ENCODE peak calls at places on chromosomes 1 and 21, in eight cellular contexts. One of them, this sample, is unnamed.

GRCh38 chr1:227774051-227774720 is 39.0 kb downstream of the SNAP47 start:
- DNase-seq in aorta: no peak
- DNase-seq in neural crest cell: no peak
- DNase-seq in activated naive CD4-positive, alpha-beta T cell: no peak
- DNase-seq in DMS153: no peak
- DNase-seq in SK-N-SH: no peak
- DNase-seq in cardiac fibroblast: no peak
- DNase-seq in putamen: no peak
- DNase-seq in this sample: no peak

GRCh38 chr21:42242611-42243010 is 23.7 kb downstream of the ABCG1 start:
- DNase-seq in neural crest cell: no peak
- DNase-seq in SK-N-SH: no peak
- DNase-seq in DMS153: no peak
- DNase-seq in putamen: no peak
- DNase-seq in aorta: peak
- DNase-seq in activated naive CD4-positive, alpha-beta T cell: no peak
- DNase-seq in cardiac fibroblast: no peak
- DNase-seq in this sample: no peak

GRCh38 chr1:155321577-155322497 is 1.1 kb downstream of the RUSC1 start:
- DNase-seq in neural crest cell: no peak
- DNase-seq in cardiac fibroblast: no peak
- DNase-seq in DMS153: no peak
- DNase-seq in putamen: no peak
- DNase-seq in SK-N-SH: peak
- DNase-seq in activated naive CD4-positive, alpha-beta T cell: no peak
- DNase-seq in aorta: peak
- DNase-seq in this sample: no peak

GRCh38 chr1:178241057-178241456 is 147.2 kb downstream of the RASAL2 start:
- DNase-seq in DMS153: no peak
- DNase-seq in SK-N-SH: no peak
- DNase-seq in putamen: no peak
- DNase-seq in cardiac fibroblast: peak
- DNase-seq in neural crest cell: no peak
- DNase-seq in activated naive CD4-positive, alpha-beta T cell: no peak
- DNase-seq in aorta: no peak
- DNase-seq in this sample: no peak

GRCh38 chr1:54310439-54311328 is 95.5 kb downstream of the SSBP3 start:
- DNase-seq in aorta: no peak
- DNase-seq in putamen: no peak
- DNase-seq in cardiac fibroblast: peak
- DNase-seq in DMS153: no peak
- DNase-seq in neural crest cell: peak
- DNase-seq in activated naive CD4-positive, alpha-beta T cell: peak
- DNase-seq in SK-N-SH: peak
- DNase-seq in this sample: no peak

GRCh38 chr21:36239585-36239984 is 80.4 kb upstream of the MORC3 start:
- DNase-seq in neural crest cell: no peak
- DNase-seq in DMS153: no peak
- DNase-seq in activated naive CD4-positive, alpha-beta T cell: no peak
- DNase-seq in aorta: no peak
- DNase-seq in cardiac fibroblast: no peak
- DNase-seq in SK-N-SH: no peak
- DNase-seq in putamen: no peak
- DNase-seq in this sample: no peak

GRCh38 chr1:8560611-8561544 is 243.0 kb downstream of the SLC45A1 start:
- DNase-seq in aorta: no peak
- DNase-seq in neural crest cell: peak
- DNase-seq in activated naive CD4-positive, alpha-beta T cell: no peak
- DNase-seq in cardiac fibroblast: peak
- DNase-seq in DMS153: peak
- DNase-seq in SK-N-SH: peak
- DNase-seq in putamen: peak
- DNase-seq in this sample: peak

GRCh38 chr1:201888282-201889033 is at the start of gene SHISA4:
- DNase-seq in putamen: peak
- DNase-seq in neural crest cell: peak
- DNase-seq in DMS153: no peak
- DNase-seq in aorta: peak
- DNase-seq in activated naive CD4-positive, alpha-beta T cell: no peak
- DNase-seq in SK-N-SH: peak
- DNase-seq in cardiac fibroblast: peak
- DNase-seq in this sample: peak

GRCh38 chr1:208007319-208007937 is 96.5 kb upstream of the CD34 start:
- DNase-seq in neural crest cell: no peak
- DNase-seq in putamen: no peak
- DNase-seq in DMS153: no peak
- DNase-seq in activated naive CD4-positive, alpha-beta T cell: no peak
- DNase-seq in cardiac fibroblast: no peak
- DNase-seq in SK-N-SH: no peak
- DNase-seq in aorta: no peak
- DNase-seq in this sample: no peak

GRCh38 chr1:155962599-155963211 is 15.6 kb downstream of the ARHGEF2 start:
- DNase-seq in aorta: peak
- DNase-seq in cardiac fibroblast: peak
- DNase-seq in putamen: no peak
- DNase-seq in neural crest cell: no peak
- DNase-seq in activated naive CD4-positive, alpha-beta T cell: no peak
- DNase-seq in DMS153: no peak
- DNase-seq in SK-N-SH: no peak
- DNase-seq in this sample: no peak

GRCh38 chr21:40681164-40681859 is 165.6 kb downstream of the DSCAM start:
- DNase-seq in neural crest cell: no peak
- DNase-seq in putamen: no peak
- DNase-seq in cardiac fibroblast: no peak
- DNase-seq in activated naive CD4-positive, alpha-beta T cell: no peak
- DNase-seq in DMS153: no peak
- DNase-seq in aorta: no peak
- DNase-seq in SK-N-SH: peak
- DNase-seq in this sample: peak

GRCh38 chr1:27635410-27636142 is 591 bp upstream of the FGR start:
- DNase-seq in neural crest cell: no peak
- DNase-seq in cardiac fibroblast: no peak
- DNase-seq in DMS153: no peak
- DNase-seq in putamen: no peak
- DNase-seq in activated naive CD4-positive, alpha-beta T cell: no peak
- DNase-seq in aorta: no peak
- DNase-seq in SK-N-SH: no peak
- DNase-seq in this sample: no peak

GRCh38 chr1:203621559-203622130 is 5.0 kb upstream of the ATP2B4 start:
- DNase-seq in SK-N-SH: no peak
- DNase-seq in activated naive CD4-positive, alpha-beta T cell: no peak
- DNase-seq in DMS153: no peak
- DNase-seq in aorta: no peak
- DNase-seq in putamen: no peak
- DNase-seq in cardiac fibroblast: no peak
- DNase-seq in neural crest cell: no peak
- DNase-seq in this sample: no peak

GRCh38 chr21:45011426-45011825 is 63.0 kb upstream of the ADARB1 start:
- DNase-seq in DMS153: no peak
- DNase-seq in neural crest cell: no peak
- DNase-seq in putamen: no peak
- DNase-seq in aorta: no peak
- DNase-seq in activated naive CD4-positive, alpha-beta T cell: no peak
- DNase-seq in SK-N-SH: no peak
- DNase-seq in cardiac fibroblast: no peak
- DNase-seq in this sample: no peak